ENCODE peak calls at places on chromosomes 12 and 14, in six cellular contexts. One of them, this sample, is unnamed.

GRCh38 chr12:22658214-22658613 is 33.2 kb downstream of the ETNK1 start:
- DNase-seq in fibroblast of pulmonary artery: peak
- DNase-seq in adrenal gland: no peak
- DNase-seq in cardiac muscle cell: peak
- DNase-seq in fibroblast of the aortic adventitia: peak
- DNase-seq in lung: no peak
- DNase-seq in this sample: peak

GRCh38 chr12:25213338-25213737 is 18.3 kb downstream of the ETFRF1 start:
- DNase-seq in fibroblast of pulmonary artery: no peak
- DNase-seq in adrenal gland: no peak
- DNase-seq in cardiac muscle cell: no peak
- DNase-seq in fibroblast of the aortic adventitia: no peak
- DNase-seq in lung: no peak
- DNase-seq in this sample: no peak

GRCh38 chr12:88895634-88896033 is 315.4 kb upstream of the KITLG start:
- DNase-seq in fibroblast of pulmonary artery: no peak
- DNase-seq in adrenal gland: no peak
- DNase-seq in cardiac muscle cell: no peak
- DNase-seq in fibroblast of the aortic adventitia: no peak
- DNase-seq in lung: no peak
- DNase-seq in this sample: no peak

GRCh38 chr14:75370416-75371205 is 57.2 kb upstream of the JDP2 start:
- DNase-seq in fibroblast of pulmonary artery: no peak
- DNase-seq in adrenal gland: no peak
- DNase-seq in cardiac muscle cell: no peak
- DNase-seq in fibroblast of the aortic adventitia: no peak
- DNase-seq in lung: no peak
- DNase-seq in this sample: no peak

GRCh38 chr14:88189040-88189839 is 133.8 kb downstream of the KCNK10 start:
- DNase-seq in fibroblast of pulmonary artery: peak
- DNase-seq in adrenal gland: peak
- DNase-seq in cardiac muscle cell: peak
- DNase-seq in fibroblast of the aortic adventitia: peak
- DNase-seq in lung: peak
- DNase-seq in this sample: peak

GRCh38 chr14:53190938-53191337 is 37.8 kb upstream of the DDHD1 start:
- DNase-seq in fibroblast of pulmonary artery: peak
- DNase-seq in adrenal gland: no peak
- DNase-seq in cardiac muscle cell: peak
- DNase-seq in fibroblast of the aortic adventitia: peak
- DNase-seq in lung: no peak
- DNase-seq in this sample: peak

GRCh38 chr12:132321321-132322118 is 7.9 kb downstream of the GALNT9 start:
- DNase-seq in fibroblast of pulmonary artery: no peak
- DNase-seq in adrenal gland: no peak
- DNase-seq in cardiac muscle cell: no peak
- DNase-seq in fibroblast of the aortic adventitia: no peak
- DNase-seq in lung: no peak
- DNase-seq in this sample: no peak

GRCh38 chr14:86038401-86038985 is 508.5 kb downstream of the FLRT2 start:
- DNase-seq in fibroblast of pulmonary artery: peak
- DNase-seq in adrenal gland: peak
- DNase-seq in cardiac muscle cell: peak
- DNase-seq in fibroblast of the aortic adventitia: peak
- DNase-seq in lung: peak
- DNase-seq in this sample: peak

GRCh38 chr12:118375348-118375747 is 1.0 kb upstream of the SUDS3 start:
- DNase-seq in fibroblast of pulmonary artery: no peak
- DNase-seq in adrenal gland: no peak
- DNase-seq in cardiac muscle cell: no peak
- DNase-seq in fibroblast of the aortic adventitia: no peak
- DNase-seq in lung: no peak
- DNase-seq in this sample: no peak

GRCh38 chr14:65927871-65928270 is 515.3 kb downstream of the FUT8 start:
- DNase-seq in fibroblast of pulmonary artery: no peak
- DNase-seq in adrenal gland: no peak
- DNase-seq in cardiac muscle cell: no peak
- DNase-seq in fibroblast of the aortic adventitia: no peak
- DNase-seq in lung: no peak
- DNase-seq in this sample: no peak

GRCh38 chr14:77872971-77873370 is 73.1 kb downstream of the ADCK1 start:
- DNase-seq in fibroblast of pulmonary artery: no peak
- DNase-seq in adrenal gland: no peak
- DNase-seq in cardiac muscle cell: no peak
- DNase-seq in fibroblast of the aortic adventitia: no peak
- DNase-seq in lung: no peak
- DNase-seq in this sample: no peak

GRCh38 chr12:65956056-65956738 is 131.9 kb downstream of the HMGA2 start:
- DNase-seq in fibroblast of pulmonary artery: no peak
- DNase-seq in adrenal gland: no peak
- DNase-seq in cardiac muscle cell: no peak
- DNase-seq in fibroblast of the aortic adventitia: no peak
- DNase-seq in lung: no peak
- DNase-seq in this sample: peak

GRCh38 chr14:102955636-102956035 is 33.2 kb downstream of the AMN start:
- DNase-seq in fibroblast of pulmonary artery: no peak
- DNase-seq in adrenal gland: no peak
- DNase-seq in cardiac muscle cell: no peak
- DNase-seq in fibroblast of the aortic adventitia: no peak
- DNase-seq in lung: no peak
- DNase-seq in this sample: no peak

GRCh38 chr14:53840444-53840843 is 116.2 kb downstream of the BMP4 start:
- DNase-seq in fibroblast of pulmonary artery: peak
- DNase-seq in adrenal gland: no peak
- DNase-seq in cardiac muscle cell: peak
- DNase-seq in fibroblast of the aortic adventitia: no peak
- DNase-seq in lung: no peak
- DNase-seq in this sample: no peak

GRCh38 chr12:21717756-21718155 is 56.8 kb downstream of the KCNJ8 start:
- DNase-seq in fibroblast of pulmonary artery: no peak
- DNase-seq in adrenal gland: no peak
- DNase-seq in cardiac muscle cell: no peak
- DNase-seq in fibroblast of the aortic adventitia: no peak
- DNase-seq in lung: no peak
- DNase-seq in this sample: no peak

GRCh38 chr14:28629328-28630004 is 137.1 kb upstream of the FOXG1 start:
- DNase-seq in fibroblast of pulmonary artery: no peak
- DNase-seq in adrenal gland: no peak
- DNase-seq in cardiac muscle cell: no peak
- DNase-seq in fibroblast of the aortic adventitia: no peak
- DNase-seq in lung: no peak
- DNase-seq in this sample: no peak

GRCh38 chr14:81219821-81220487 is 805 bp downstream of the GTF2A1 start:
- DNase-seq in fibroblast of pulmonary artery: no peak
- DNase-seq in adrenal gland: peak
- DNase-seq in cardiac muscle cell: peak
- DNase-seq in fibroblast of the aortic adventitia: no peak
- DNase-seq in lung: peak
- DNase-seq in this sample: peak

GRCh38 chr14:75554482-75554881 is 23.9 kb upstream of the FLVCR2 start:
- DNase-seq in fibroblast of pulmonary artery: no peak
- DNase-seq in adrenal gland: no peak
- DNase-seq in cardiac muscle cell: peak
- DNase-seq in fibroblast of the aortic adventitia: no peak
- DNase-seq in lung: no peak
- DNase-seq in this sample: no peak

GRCh38 chr14:106823552-106823951 is 1297.2 kb downstream of the TMEM121 start:
- DNase-seq in fibroblast of pulmonary artery: no peak
- DNase-seq in adrenal gland: no peak
- DNase-seq in cardiac muscle cell: no peak
- DNase-seq in fibroblast of the aortic adventitia: no peak
- DNase-seq in lung: no peak
- DNase-seq in this sample: no peak

GRCh38 chr12:58033831-58034230 is 92.5 kb downstream of the ATP23 start:
- DNase-seq in fibroblast of pulmonary artery: no peak
- DNase-seq in adrenal gland: no peak
- DNase-seq in cardiac muscle cell: no peak
- DNase-seq in fibroblast of the aortic adventitia: no peak
- DNase-seq in lung: no peak
- DNase-seq in this sample: no peak

GRCh38 chr12:93824514-93825500 is 147.6 kb downstream of the CRADD start:
- DNase-seq in fibroblast of pulmonary artery: no peak
- DNase-seq in adrenal gland: no peak
- DNase-seq in cardiac muscle cell: no peak
- DNase-seq in fibroblast of the aortic adventitia: peak
- DNase-seq in lung: no peak
- DNase-seq in this sample: peak

GRCh38 chr14:103108749-103109207 is 14.3 kb downstream of the EXOC3L4 start:
- DNase-seq in fibroblast of pulmonary artery: no peak
- DNase-seq in adrenal gland: no peak
- DNase-seq in cardiac muscle cell: peak
- DNase-seq in fibroblast of the aortic adventitia: peak
- DNase-seq in lung: no peak
- DNase-seq in this sample: peak

GRCh38 chr14:74979442-74980397 is 23.0 kb upstream of the EIF2B2 start:
- DNase-seq in fibroblast of pulmonary artery: peak
- DNase-seq in adrenal gland: no peak
- DNase-seq in cardiac muscle cell: peak
- DNase-seq in fibroblast of the aortic adventitia: peak
- DNase-seq in lung: no peak
- DNase-seq in this sample: peak

GRCh38 chr12:58563621-58564020 is 356.7 kb downstream of the LRIG3 start:
- DNase-seq in fibroblast of pulmonary artery: no peak
- DNase-seq in adrenal gland: no peak
- DNase-seq in cardiac muscle cell: no peak
- DNase-seq in fibroblast of the aortic adventitia: no peak
- DNase-seq in lung: no peak
- DNase-seq in this sample: no peak

DNA sequence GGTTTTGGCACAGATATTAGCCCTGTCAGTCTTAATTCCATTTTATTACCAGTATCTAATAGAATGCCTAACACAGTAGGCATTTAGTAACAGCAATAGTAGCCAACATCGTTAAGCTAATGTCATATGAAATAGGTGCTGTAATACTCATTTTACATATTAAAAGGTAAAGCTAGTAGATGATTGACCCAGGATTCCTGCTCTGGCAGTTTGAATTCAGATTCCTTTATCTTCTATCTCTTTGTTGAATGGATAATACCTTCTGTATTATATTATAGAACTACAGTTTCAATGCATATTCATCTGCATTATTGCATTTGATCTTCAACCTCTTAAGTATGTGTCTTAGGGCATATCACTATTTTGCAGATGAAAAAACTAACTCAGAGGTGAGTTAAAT is 2.9 kb downstream of the ATL1 start:
- DNase-seq in fibroblast of pulmonary artery: no peak
- DNase-seq in adrenal gland: no peak
- DNase-seq in cardiac muscle cell: no peak
- DNase-seq in fibroblast of the aortic adventitia: no peak
- DNase-seq in lung: no peak
- DNase-seq in this sample: no peak
- H3K4me3 ChIP-seq in fibroblast of pulmonary artery: no peak
- H3K4me3 ChIP-seq in adrenal gland: no peak
- H3K4me3 ChIP-seq in cardiac muscle cell: no peak
- H3K4me3 ChIP-seq in fibroblast of the aortic adventitia: no peak
- H3K4me3 ChIP-seq in lung: no peak
- H3K4me3 ChIP-seq in this sample: no peak

DNA sequence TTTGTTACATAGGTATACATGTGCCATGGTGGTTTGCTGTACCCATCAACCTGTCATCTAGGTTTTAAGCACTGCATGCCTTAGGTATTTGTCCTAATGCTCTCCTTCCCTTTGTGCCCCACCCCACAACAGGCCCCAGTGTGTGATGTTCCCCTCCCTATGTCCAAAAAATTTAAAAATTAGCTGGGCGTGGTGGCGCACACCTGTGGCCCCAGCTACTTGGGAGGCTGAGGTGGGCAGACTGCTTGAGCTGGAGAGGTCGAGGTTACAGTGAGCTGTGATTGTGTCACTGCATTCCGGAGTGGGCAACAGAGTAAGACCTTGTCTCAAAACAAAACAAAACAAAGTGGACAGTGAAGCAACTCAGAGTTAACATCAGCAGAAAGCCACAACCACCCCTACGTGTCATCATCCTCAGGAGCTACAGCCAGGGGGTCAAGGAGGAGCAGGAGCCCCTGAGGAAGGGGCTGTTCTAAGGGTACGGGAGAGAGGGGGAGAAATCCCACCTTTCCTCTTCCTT is 36.8 kb upstream of the SGPP1 start:
- DNase-seq in fibroblast of pulmonary artery: no peak
- DNase-seq in adrenal gland: no peak
- DNase-seq in cardiac muscle cell: no peak
- DNase-seq in fibroblast of the aortic adventitia: no peak
- DNase-seq in lung: no peak
- DNase-seq in this sample: no peak
- H3K4me3 ChIP-seq in fibroblast of pulmonary artery: no peak
- H3K4me3 ChIP-seq in adrenal gland: no peak
- H3K4me3 ChIP-seq in cardiac muscle cell: no peak
- H3K4me3 ChIP-seq in fibroblast of the aortic adventitia: no peak
- H3K4me3 ChIP-seq in lung: no peak
- H3K4me3 ChIP-seq in this sample: no peak

DNA sequence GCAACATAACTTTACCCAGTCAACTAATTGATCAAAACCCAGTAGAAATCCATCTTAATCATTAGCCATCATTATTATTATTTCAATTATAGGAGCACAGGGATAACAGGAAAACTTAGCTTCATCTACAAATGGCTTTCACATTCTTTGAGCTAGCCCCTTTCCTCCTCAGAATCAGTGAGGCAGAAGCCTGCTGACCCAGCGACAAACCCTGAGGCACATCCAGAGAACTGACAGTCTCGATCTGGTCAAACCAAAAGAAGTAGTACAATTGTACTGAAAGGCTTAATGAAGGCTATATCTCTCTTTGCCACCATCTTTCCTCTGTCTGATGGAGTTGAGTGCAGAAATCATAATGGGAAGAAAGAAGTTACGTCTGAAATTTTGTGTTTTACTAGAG is 109.8 kb upstream of the ARID2 start:
- DNase-seq in fibroblast of pulmonary artery: no peak
- DNase-seq in adrenal gland: no peak
- DNase-seq in cardiac muscle cell: no peak
- DNase-seq in fibroblast of the aortic adventitia: no peak
- DNase-seq in lung: no peak
- DNase-seq in this sample: no peak
- H3K4me3 ChIP-seq in fibroblast of pulmonary artery: no peak
- H3K4me3 ChIP-seq in adrenal gland: no peak
- H3K4me3 ChIP-seq in cardiac muscle cell: no peak
- H3K4me3 ChIP-seq in fibroblast of the aortic adventitia: no peak
- H3K4me3 ChIP-seq in lung: no peak
- H3K4me3 ChIP-seq in this sample: no peak

DNA sequence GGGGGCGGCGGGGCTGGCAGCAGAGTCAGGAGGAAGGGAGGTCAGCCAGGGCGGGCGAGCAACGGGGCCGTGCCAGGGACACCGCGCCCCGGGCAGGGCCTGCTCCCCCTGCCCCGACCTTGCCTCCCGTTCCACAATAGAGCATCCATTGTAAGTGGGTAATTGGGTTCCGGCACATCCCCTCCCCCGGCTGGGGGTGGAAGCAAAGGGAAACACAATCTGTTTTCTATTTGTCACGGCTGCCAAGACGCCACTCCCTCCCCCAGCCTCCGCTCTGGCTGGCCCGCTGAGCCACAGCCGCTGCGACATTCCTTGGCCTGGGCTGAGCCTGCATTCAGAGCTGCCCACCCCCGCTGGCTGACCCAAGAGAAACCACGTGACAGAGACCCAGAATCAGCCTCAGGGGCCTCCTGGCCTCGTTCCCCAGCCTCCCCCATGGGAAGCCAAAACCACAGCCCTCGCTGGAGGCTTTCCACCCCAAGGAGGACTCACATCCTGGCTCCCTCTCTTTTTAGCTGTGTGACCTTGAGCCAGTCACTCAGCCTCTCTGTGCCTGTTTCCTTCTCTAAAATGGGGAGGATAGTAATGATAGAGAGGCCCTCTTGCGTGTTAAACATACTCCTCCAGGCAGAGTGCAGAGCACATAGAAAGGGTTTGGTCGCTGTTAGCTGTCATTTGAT is 117.6 kb downstream of the SCARB1 start:
- DNase-seq in fibroblast of pulmonary artery: peak
- DNase-seq in adrenal gland: peak
- DNase-seq in cardiac muscle cell: peak
- DNase-seq in fibroblast of the aortic adventitia: peak
- DNase-seq in lung: peak
- DNase-seq in this sample: peak
- H3K4me3 ChIP-seq in fibroblast of pulmonary artery: peak
- H3K4me3 ChIP-seq in adrenal gland: no peak
- H3K4me3 ChIP-seq in cardiac muscle cell: no peak
- H3K4me3 ChIP-seq in fibroblast of the aortic adventitia: peak
- H3K4me3 ChIP-seq in lung: no peak
- H3K4me3 ChIP-seq in this sample: no peak